ENCODE peak calls at places on chromosome 2, in five cellular contexts. One of them, this sample, is unnamed.

GRCh38 chr2:152042636-152043615 is 55.9 kb downstream of the CACNB4 start:
- DNase-seq in transverse colon: no peak
- DNase-seq in astrocyte: no peak
- DNase-seq in pancreas: no peak
- DNase-seq in PC-3: no peak
- DNase-seq in this sample: no peak

GRCh38 chr2:197042613-197043248 is 116.2 kb upstream of the PGAP1 start:
- DNase-seq in transverse colon: no peak
- DNase-seq in astrocyte: no peak
- DNase-seq in pancreas: no peak
- DNase-seq in PC-3: peak
- DNase-seq in this sample: peak

GRCh38 chr2:128196026-128196822 is 105.2 kb downstream of the UGGT1 start:
- DNase-seq in transverse colon: peak
- DNase-seq in astrocyte: peak
- DNase-seq in pancreas: no peak
- DNase-seq in PC-3: no peak
- DNase-seq in this sample: no peak

GRCh38 chr2:241852116-241852980 is 6.3 kb downstream of the PDCD1 start:
- DNase-seq in transverse colon: no peak
- DNase-seq in astrocyte: no peak
- DNase-seq in pancreas: no peak
- DNase-seq in PC-3: no peak
- DNase-seq in this sample: no peak

GRCh38 chr2:231966886-231967285 is 5.4 kb downstream of the DIS3L2 start:
- DNase-seq in transverse colon: no peak
- DNase-seq in astrocyte: no peak
- DNase-seq in pancreas: no peak
- DNase-seq in PC-3: no peak
- DNase-seq in this sample: no peak

GRCh38 chr2:157784169-157784822 is 91.8 kb downstream of the ACVR1 start:
- DNase-seq in transverse colon: peak
- DNase-seq in astrocyte: peak
- DNase-seq in pancreas: peak
- DNase-seq in PC-3: peak
- DNase-seq in this sample: no peak

GRCh38 chr2:241659150-241659739 is 21.8 kb downstream of the ATG4B start:
- DNase-seq in transverse colon: peak
- DNase-seq in astrocyte: peak
- DNase-seq in pancreas: no peak
- DNase-seq in PC-3: peak
- DNase-seq in this sample: peak

GRCh38 chr2:7513834-7514233 is 596.6 kb downstream of the RNF144A start:
- DNase-seq in transverse colon: no peak
- DNase-seq in astrocyte: no peak
- DNase-seq in pancreas: no peak
- DNase-seq in PC-3: no peak
- DNase-seq in this sample: no peak

GRCh38 chr2:40256649-40257048 is 195.2 kb downstream of the SLC8A1 start:
- DNase-seq in transverse colon: no peak
- DNase-seq in astrocyte: no peak
- DNase-seq in pancreas: no peak
- DNase-seq in PC-3: peak
- DNase-seq in this sample: no peak

GRCh38 chr2:66851449-66851872 is 416.5 kb downstream of the MEIS1 start:
- DNase-seq in transverse colon: peak
- DNase-seq in astrocyte: peak
- DNase-seq in pancreas: peak
- DNase-seq in PC-3: peak
- DNase-seq in this sample: peak

GRCh38 chr2:37855283-37856041 is 69.6 kb upstream of the RMDN2 start:
- DNase-seq in transverse colon: no peak
- DNase-seq in astrocyte: no peak
- DNase-seq in pancreas: no peak
- DNase-seq in PC-3: no peak
- DNase-seq in this sample: no peak

GRCh38 chr2:158179660-158180059 is 78.0 kb downstream of the UPP2 start:
- DNase-seq in transverse colon: no peak
- DNase-seq in astrocyte: no peak
- DNase-seq in pancreas: no peak
- DNase-seq in PC-3: peak
- DNase-seq in this sample: no peak

GRCh38 chr2:17658251-17658843 is 95.3 kb downstream of the SMC6 start:
- DNase-seq in transverse colon: no peak
- DNase-seq in astrocyte: peak
- DNase-seq in pancreas: no peak
- DNase-seq in PC-3: no peak
- DNase-seq in this sample: peak

GRCh38 chr2:6955523-6956136 is 38.4 kb downstream of the RNF144A start:
- DNase-seq in transverse colon: no peak
- DNase-seq in astrocyte: no peak
- DNase-seq in pancreas: no peak
- DNase-seq in PC-3: no peak
- DNase-seq in this sample: no peak

GRCh38 chr2:52113338-52113737 is 1081.4 kb upstream of the NRXN1 start:
- DNase-seq in transverse colon: no peak
- DNase-seq in astrocyte: peak
- DNase-seq in pancreas: no peak
- DNase-seq in PC-3: peak
- DNase-seq in this sample: no peak

GRCh38 chr2:30326497-30326896 is 95.2 kb downstream of the LBH start:
- DNase-seq in transverse colon: no peak
- DNase-seq in astrocyte: no peak
- DNase-seq in pancreas: no peak
- DNase-seq in PC-3: no peak
- DNase-seq in this sample: no peak

GRCh38 chr2:55879976-55880375 is 43.6 kb downstream of the EFEMP1 start:
- DNase-seq in transverse colon: no peak
- DNase-seq in astrocyte: peak
- DNase-seq in pancreas: no peak
- DNase-seq in PC-3: no peak
- DNase-seq in this sample: no peak

GRCh38 chr2:103284750-103285149 is 522.9 kb downstream of the TMEM182 start:
- DNase-seq in transverse colon: no peak
- DNase-seq in astrocyte: no peak
- DNase-seq in pancreas: no peak
- DNase-seq in PC-3: no peak
- DNase-seq in this sample: no peak

GRCh38 chr2:59025157-59025757 is 784.1 kb upstream of the FANCL start:
- DNase-seq in transverse colon: peak
- DNase-seq in astrocyte: no peak
- DNase-seq in pancreas: no peak
- DNase-seq in PC-3: peak
- DNase-seq in this sample: no peak

GRCh38 chr2:19670303-19670702 is 231.5 kb downstream of the TTC32 start:
- DNase-seq in transverse colon: no peak
- DNase-seq in astrocyte: no peak
- DNase-seq in pancreas: no peak
- DNase-seq in PC-3: no peak
- DNase-seq in this sample: no peak

GRCh38 chr2:105744091-105744908 is 412 bp upstream of the NCK2 start:
- DNase-seq in transverse colon: peak
- DNase-seq in astrocyte: no peak
- DNase-seq in pancreas: peak
- DNase-seq in PC-3: peak
- DNase-seq in this sample: no peak
- TF ChIP-seq CTCF in transverse colon: no peak
- TF ChIP-seq CTCF in astrocyte: no peak
- TF ChIP-seq CTCF in pancreas: no peak
- TF ChIP-seq CTCF in PC-3: no peak
- TF ChIP-seq CTCF in this sample: no peak

GRCh38 chr2:71609958-71610357 is 156.6 kb downstream of the DYSF start:
- DNase-seq in transverse colon: no peak
- DNase-seq in astrocyte: peak
- DNase-seq in pancreas: no peak
- DNase-seq in PC-3: peak
- DNase-seq in this sample: peak
- TF ChIP-seq CTCF in transverse colon: peak
- TF ChIP-seq CTCF in astrocyte: peak
- TF ChIP-seq CTCF in pancreas: no peak
- TF ChIP-seq CTCF in PC-3: peak
- TF ChIP-seq CTCF in this sample: peak

DNA sequence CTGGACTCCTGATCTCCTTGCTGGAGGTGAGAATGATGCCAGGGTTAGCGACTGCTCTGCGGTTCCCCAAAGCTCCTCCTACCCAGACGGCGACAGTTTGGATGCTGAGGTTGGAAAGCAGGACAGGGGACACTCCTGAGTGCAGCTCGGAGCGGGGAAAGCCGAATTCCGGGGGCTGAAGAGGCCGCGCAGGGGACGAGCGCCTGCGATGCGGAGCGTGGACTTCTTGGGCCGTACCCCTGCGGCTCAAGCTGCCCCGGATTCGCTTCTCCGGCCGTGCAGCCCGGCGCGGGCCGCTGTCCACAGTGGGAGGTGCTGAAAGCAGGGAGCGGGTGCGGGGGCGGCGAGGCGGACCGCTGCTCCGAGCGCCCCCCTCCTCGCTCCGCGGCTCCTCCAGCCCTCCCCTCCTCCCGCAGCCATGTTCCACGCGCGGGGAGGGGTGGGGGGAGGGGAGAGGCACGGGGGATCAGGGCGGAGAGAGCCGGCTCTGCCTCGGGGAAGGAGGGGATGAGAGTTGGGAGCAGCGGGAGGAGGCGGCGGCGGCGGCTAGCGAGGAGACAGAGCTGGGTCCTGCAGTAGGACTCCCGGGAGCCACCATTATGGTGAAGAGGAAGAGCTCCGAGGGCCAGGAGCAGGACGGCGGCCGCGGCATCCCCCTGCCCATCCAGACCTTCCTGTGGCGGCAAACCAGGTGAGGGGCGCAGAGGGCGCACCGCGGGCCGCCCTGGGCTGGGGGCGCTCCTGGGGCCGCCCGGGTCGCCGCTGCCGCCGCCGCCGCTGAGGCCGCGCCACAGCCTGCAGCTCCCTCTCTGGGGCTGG is at the start of gene UNC80:
- DNase-seq in transverse colon: peak
- DNase-seq in astrocyte: peak
- DNase-seq in pancreas: peak
- DNase-seq in PC-3: peak
- DNase-seq in this sample: no peak
- TF ChIP-seq CTCF in transverse colon: no peak
- TF ChIP-seq CTCF in astrocyte: no peak
- TF ChIP-seq CTCF in pancreas: no peak
- TF ChIP-seq CTCF in PC-3: no peak
- TF ChIP-seq CTCF in this sample: no peak

GRCh38 chr2:60352491-60353405 is 200.7 kb downstream of the BCL11A start:
- DNase-seq in transverse colon: peak
- DNase-seq in astrocyte: no peak
- DNase-seq in pancreas: no peak
- DNase-seq in PC-3: no peak
- DNase-seq in this sample: no peak

GRCh38 chr2:60351802-60352201 is 201.7 kb downstream of the BCL11A start:
- DNase-seq in transverse colon: no peak
- DNase-seq in astrocyte: no peak
- DNase-seq in pancreas: no peak
- DNase-seq in PC-3: no peak
- DNase-seq in this sample: no peak

GRCh38 chr2:60353863-60354262 is 199.6 kb downstream of the BCL11A start:
- DNase-seq in transverse colon: no peak
- DNase-seq in astrocyte: no peak
- DNase-seq in pancreas: no peak
- DNase-seq in PC-3: no peak
- DNase-seq in this sample: no peak

GRCh38 chr2:60354713-60355112 is 198.7 kb downstream of the BCL11A start:
- DNase-seq in transverse colon: no peak
- DNase-seq in astrocyte: no peak
- DNase-seq in pancreas: no peak
- DNase-seq in PC-3: no peak
- DNase-seq in this sample: no peak

DNA sequence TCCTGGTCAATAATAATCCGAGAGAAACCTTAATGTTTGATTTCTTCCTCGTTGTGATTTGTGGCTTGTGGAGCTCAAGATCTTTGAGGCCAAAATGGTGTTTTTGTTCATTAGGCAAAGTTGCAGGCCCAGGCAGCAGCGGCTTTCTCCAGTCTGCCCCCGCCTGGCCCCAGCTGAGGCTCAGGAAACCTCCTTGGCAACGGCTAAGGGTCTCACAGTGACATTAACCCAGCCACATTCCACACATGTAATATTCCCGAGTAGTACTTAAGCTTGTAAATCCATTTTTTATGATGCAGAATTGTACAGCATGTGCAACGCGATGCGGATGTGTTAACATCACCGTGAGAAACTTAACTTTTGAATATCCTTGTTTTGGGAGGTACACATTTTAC is 200.1 kb downstream of the BCL11A start:
- DNase-seq in transverse colon: peak
- DNase-seq in astrocyte: no peak
- DNase-seq in pancreas: no peak
- DNase-seq in PC-3: no peak
- DNase-seq in this sample: no peak
- TF ChIP-seq CTCF in transverse colon: no peak
- TF ChIP-seq CTCF in astrocyte: no peak
- TF ChIP-seq CTCF in pancreas: no peak
- TF ChIP-seq CTCF in PC-3: no peak
- TF ChIP-seq CTCF in this sample: no peak

DNA sequence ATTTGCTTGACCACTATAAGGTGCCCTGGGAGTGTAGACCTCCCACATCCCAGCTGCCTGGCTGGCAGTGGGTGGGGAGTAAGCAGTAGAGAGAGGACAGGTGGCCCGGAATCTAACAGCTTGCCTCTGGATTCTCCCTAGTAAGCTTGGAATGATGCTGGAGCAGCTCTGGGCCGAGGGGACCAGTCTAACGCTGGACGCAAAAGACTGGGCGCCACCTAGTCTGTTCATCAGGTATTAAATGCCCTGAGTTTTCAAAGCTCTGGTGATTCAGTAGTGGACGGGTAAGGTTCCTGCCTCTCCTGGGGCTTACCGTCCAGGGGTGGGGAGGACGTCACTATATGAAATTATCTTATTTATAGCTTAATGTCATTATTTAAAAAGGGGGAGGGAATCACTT is 648 bp upstream of the LYPD6B start:
- DNase-seq in transverse colon: no peak
- DNase-seq in astrocyte: no peak
- DNase-seq in pancreas: peak
- DNase-seq in PC-3: peak
- DNase-seq in this sample: no peak
- TF ChIP-seq CTCF in transverse colon: no peak
- TF ChIP-seq CTCF in astrocyte: no peak
- TF ChIP-seq CTCF in pancreas: no peak
- TF ChIP-seq CTCF in PC-3: peak
- TF ChIP-seq CTCF in this sample: no peak